ENCODE peak calls at places on chromosomes 4 and X, in five cellular contexts. X is left lung, C is dorsolateral prefrontal cortex, K is Peyer's patch, N is A549. J is an unnamed sample.

GRCh38 chrX:8783100-8784098 is 17.8 kb downstream of the FAM9A start:
- DNase-seq in X (peak; percentile 65), C (no peak), K (peak; percentile 21), N (peak; percentile 11), J (no peak)

GRCh38 chr4:74423101-74423500 is 21.8 kb upstream of the AREG start:
- DNase-seq in X (no peak), C (no peak), K (no peak), N (no peak), J (no peak)

GRCh38 chr4:8607603-8608481 is 15.3 kb downstream of the CPZ start:
- DNase-seq in X (peak; percentile 87), C (no peak), K (no peak), N (peak; percentile 50), J (no peak)

GRCh38 chr4:164613761-164614277 is 140.1 kb upstream of the SMIM31 start:
- DNase-seq in X (no peak), C (no peak), K (no peak), N (no peak), J (no peak)

GRCh38 chrX:54043696-54044125 is 562 bp downstream of the PHF8 start:
- DNase-seq in X (no peak), C (peak; percentile 36), K (peak; percentile 22), N (no peak), J (no peak)

GRCh38 chr4:158859661-158860060 is 90.8 kb downstream of the FNIP2 start:
- DNase-seq in X (no peak), C (no peak), K (no peak), N (no peak), J (no peak)

GRCh38 chr4:123744664-123745290 is 348.2 kb downstream of the SPRY1 start:
- DNase-seq in X (no peak), C (no peak), K (no peak), N (no peak), J (no peak)

GRCh38 chrX:155870958-155871357 is 10.2 kb upstream of the VAMP7 start:
- DNase-seq in X (no peak), C (no peak), K (no peak), N (no peak), J (no peak)

GRCh38 chr4:1026115-1026514 is 14.7 kb downstream of the FGFRL1 start:
- DNase-seq in X (no peak), C (no peak), K (peak; percentile 59), N (no peak), J (no peak)

GRCh38 chr4:121668368-121669162 is 28.2 kb downstream of the ANXA5 start:
- DNase-seq in X (no peak), C (no peak), K (no peak), N (no peak), J (no peak)

GRCh38 chr4:163109967-163110366 is 56.7 kb downstream of the NAF1 start:
- DNase-seq in X (no peak), C (no peak), K (no peak), N (no peak), J (no peak)

GRCh38 chr4:138576684-138577083 is 334.5 kb upstream of the SLC7A11 start:
- DNase-seq in X (no peak), C (no peak), K (no peak), N (peak; percentile 4), J (no peak)

GRCh38 chr4:21948347-21949072 is at the start of gene KCNIP4:
- DNase-seq in X (peak; percentile 72), C (peak; percentile 37), K (no peak), N (no peak), J (no peak)

GRCh38 chrX:54042609-54043010 is 1.7 kb downstream of the PHF8 start:
- DNase-seq in X (peak; percentile 53), C (no peak), K (peak; percentile 50), N (peak; percentile 60), J (no peak)

GRCh38 chr4:76498550-76498949 is 63.5 kb downstream of the SHROOM3 start:
- DNase-seq in X (no peak), C (no peak), K (no peak), N (no peak), J (no peak)

GRCh38 chr4:145907363-145907762 is 31.3 kb downstream of the ZNF827 start:
- DNase-seq in X (no peak), C (no peak), K (no peak), N (no peak), J (no peak)

GRCh38 chr4:88108747-88109122 is 49.7 kb downstream of the ABCG2 start:
- DNase-seq in X (no peak), C (no peak), K (no peak), N (no peak), J (no peak)

GRCh38 chr4:11842620-11843263 is 414.0 kb upstream of the HS3ST1 start:
- DNase-seq in X (no peak), C (no peak), K (no peak), N (no peak), J (no peak)

GRCh38 chr4:140790765-140791164 is 34.6 kb upstream of the TBC1D9 start:
- DNase-seq in X (no peak), C (no peak), K (peak; percentile 85), N (no peak), J (peak; percentile 90)

GRCh38 chr4:57426779-57427395 is 316.7 kb upstream of the IGFBP7 start:
- DNase-seq in X (peak; percentile 80), C (peak; percentile 81), K (no peak), N (peak; percentile 35), J (peak; percentile 26)

GRCh38 chr4:985123-985830 is 1.6 kb upstream of the IDUA start:
- DNase-seq in X (peak; percentile 96), C (no peak), K (peak; percentile 84), N (peak; percentile 46), J (no peak)

GRCh38 chr4:166165829-166166420 is 292.9 kb downstream of the TLL1 start:
- DNase-seq in X (no peak), C (no peak), K (no peak), N (peak; percentile 16), J (peak; percentile 42)

GRCh38 chr4:52588771-52589591 is 70.1 kb downstream of the USP46 start:
- DNase-seq in X (no peak), C (no peak), K (no peak), N (no peak), J (no peak)

GRCh38 chrX:8484360-8484759 is 19.7 kb downstream of the VCX3B start:
- DNase-seq in X (no peak), C (no peak), K (no peak), N (no peak), J (no peak)

GRCh38 chr4:100269446-100269845 is 79.2 kb upstream of the DDIT4L start:
- DNase-seq in X (no peak), C (no peak), K (no peak), N (no peak), J (no peak)

GRCh38 chr4:11623726-11624037 is 195.0 kb upstream of the HS3ST1 start:
- DNase-seq in X (no peak), C (no peak), K (peak; percentile 17), N (peak; percentile 8), J (no peak)

GRCh38 chr4:118752551-118752950 is 67.4 kb downstream of the METTL14 start:
- DNase-seq in X (no peak), C (no peak), K (no peak), N (no peak), J (no peak)

DNA sequence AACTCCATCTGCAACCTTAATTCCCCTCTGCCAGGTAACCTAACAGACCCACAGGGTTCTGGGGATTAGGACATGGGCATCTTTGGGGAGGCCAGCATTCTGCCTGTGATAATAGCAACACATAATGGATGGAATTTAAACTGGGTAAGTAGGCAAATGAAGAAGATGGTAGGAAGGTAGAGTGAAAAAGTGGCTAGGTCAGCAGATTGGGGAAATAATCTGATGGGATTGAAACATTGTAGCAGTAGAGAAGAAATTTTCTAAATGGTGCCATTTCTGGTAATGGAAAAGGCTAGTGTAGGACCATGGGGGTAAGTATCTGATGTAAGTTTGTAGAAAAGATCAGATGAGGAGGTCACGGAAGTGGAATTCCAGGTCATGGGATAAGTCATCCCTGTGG is 3.0 kb upstream of the CT47C1 start:
- DNase-seq in X (no peak), C (no peak), K (no peak), N (no peak), J (no peak)
- H3K4me3 ChIP-seq in X (no peak overlapping the region), C (no peak overlapping the region), K (no peak overlapping the region), N (no peak overlapping the region), J (no peak overlapping the region)

DNA sequence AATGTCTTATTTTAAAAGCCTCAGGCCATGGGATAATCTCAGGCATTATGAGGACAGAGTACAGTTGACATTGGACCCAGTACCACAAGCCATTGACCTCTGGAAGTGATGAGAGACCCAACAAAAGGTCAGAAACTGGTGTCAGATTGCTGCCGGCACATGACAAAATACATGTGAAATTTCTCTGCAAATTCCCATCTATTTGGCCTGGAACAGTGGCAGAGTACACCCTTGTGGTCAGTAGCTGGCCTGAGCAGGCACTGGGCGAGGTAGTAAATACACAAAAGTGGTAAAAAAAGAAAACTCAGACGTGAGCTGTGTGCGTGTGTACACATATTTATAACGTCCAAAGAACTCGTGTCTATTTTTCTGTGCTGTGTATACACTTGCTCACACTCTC is 155.5 kb downstream of the DHX15 start:
- DNase-seq in X (no peak), C (no peak), K (no peak), N (no peak), J (no peak)
- TF ChIP-seq CTCF in X (no peak), C (no peak), K (no peak), N (no peak), J (no peak)

DNA sequence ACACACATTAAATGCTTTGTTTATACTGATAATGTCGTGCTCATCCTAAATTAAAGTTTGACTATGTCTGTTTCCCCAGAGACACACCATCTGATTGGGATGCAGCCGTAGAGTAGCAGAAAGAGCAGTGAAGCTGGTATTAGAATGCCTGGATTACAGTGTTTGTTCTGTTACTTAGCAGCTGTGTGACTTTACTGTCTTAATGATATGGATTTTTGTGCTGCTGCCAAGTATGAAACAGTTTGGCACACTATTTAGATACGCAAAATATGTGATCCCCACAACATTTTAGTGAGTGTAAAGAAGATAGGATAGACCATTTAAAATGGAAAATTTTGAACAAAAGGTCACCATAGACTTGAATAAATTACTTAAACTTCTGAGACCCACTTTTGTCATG is 1.2 kb upstream of the CHIC1 start:
- DNase-seq in X (no peak), C (no peak), K (no peak), N (no peak), J (no peak)
- H3K4me3 ChIP-seq in X (no peak overlapping the region), C (no peak overlapping the region), K (no peak overlapping the region), N (no peak overlapping the region), J (no peak overlapping the region)

GRCh38 chr4:169484485-169484884 is 127.9 kb downstream of the NEK1 start:
- DNase-seq in X (no peak), C (no peak), K (no peak), N (no peak), J (no peak)
- TF ChIP-seq CTCF in X (no peak), C (peak; percentile 47), K (no peak), N (no peak), J (no peak)

DNA sequence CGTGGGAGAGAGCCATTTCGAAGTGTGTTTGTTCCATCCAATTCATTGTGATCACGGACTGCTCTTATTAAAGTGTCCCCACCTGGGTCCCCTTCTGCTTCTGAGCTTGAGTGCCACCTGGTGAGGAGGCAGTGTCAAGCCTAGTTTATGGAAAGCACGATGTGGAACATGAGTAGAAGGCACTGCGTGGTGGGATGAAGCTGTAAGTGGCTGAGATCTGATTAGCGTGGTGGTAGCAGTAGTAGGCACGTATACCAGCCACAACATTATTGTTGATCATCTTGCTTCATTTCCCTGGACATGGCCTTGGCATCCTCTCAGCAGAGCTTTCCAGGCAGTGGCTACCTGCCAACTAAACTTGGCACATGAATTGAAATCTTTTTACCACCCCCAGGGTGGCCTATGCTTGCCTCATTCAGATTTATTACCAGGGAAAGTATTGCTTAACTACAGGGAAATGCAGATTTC is 46.4 kb downstream of the GPAT3 start:
- DNase-seq in X (no peak), C (no peak), K (peak; percentile 28), N (no peak), J (no peak)
- H3K4me3 ChIP-seq in X (no peak overlapping the region), C (no peak overlapping the region), K (no peak overlapping the region), N (no peak overlapping the region), J (no peak overlapping the region)

J was measured in GM12864.